ENCODE peak calls at places on chromosomes 2 and 18, in eight cellular contexts. Q is hippocampal formation, H is DMS 273 treated with DMSO at 0.1 percent for 48 hours, J is AG09309, E is dorsolateral prefrontal cortex, S is ascending aorta, F is KG1, T is GM06990. I is an unnamed sample.

GRCh38 chr2:84856785-84857184 is 24.1 kb downstream of the TRABD2A start:
- DNase-seq in S (no peak), J (no peak), Q (no peak), F (no peak), H (no peak), E (no peak), T (no peak), I (no peak)

GRCh38 chr2:100902833-100903405 is 83.0 kb downstream of the NPAS2 start:
- DNase-seq in J (peak), H (no peak), Q (no peak), T (no peak), E (no peak), F (no peak), S (no peak), I (no peak)

GRCh38 chr18:45517181-45517741 is 98.0 kb upstream of the SLC14A2 start:
- DNase-seq in J (peak), F (no peak), S (no peak), E (no peak), T (no peak), H (no peak), Q (no peak), I (no peak)

GRCh38 chr2:19623488-19623887 is 265.1 kb upstream of the OSR1 start:
- DNase-seq in E (no peak), H (no peak), S (no peak), Q (no peak), J (peak), F (no peak), T (no peak), I (peak)

GRCh38 chr18:62030091-62030985 is 137.5 kb upstream of the RNF152 start:
- DNase-seq in Q (no peak), F (no peak), S (no peak), H (no peak), T (no peak), E (no peak), J (no peak), I (no peak)

GRCh38 chr2:53448591-53448990 is 319.0 kb upstream of the CHAC2 start:
- DNase-seq in J (peak), T (no peak), E (no peak), H (no peak), S (no peak), Q (no peak), F (no peak), I (no peak)

GRCh38 chr2:239313251-239313650 is 87.6 kb downstream of the HDAC4 start:
- DNase-seq in F (no peak), S (no peak), Q (no peak), E (no peak), T (no peak), J (no peak), H (no peak), I (no peak)

GRCh38 chr2:55511508-55512124 is 7.9 kb upstream of the CFAP36 start:
- DNase-seq in E (no peak), S (no peak), J (no peak), H (peak), Q (no peak), T (no peak), F (no peak), I (peak)

GRCh38 chr18:32289480-32290075 is 99.7 kb downstream of the MEP1B start:
- DNase-seq in Q (peak), F (peak), T (no peak), H (peak), E (no peak), J (peak), S (no peak), I (peak)

I was measured in NCI-H1694.